ENCODE peak calls at places on chromosomes 11 and 22, in four cellular contexts. O is Panc1, Z is K562, E is HepG2. U is an unnamed sample.

GRCh38 chr11:123472236-123472935 is 42.3 kb downstream of the GRAMD1B start:
- DNase-seq in E (no peak), Z (no peak), O (no peak), U (no peak)

GRCh38 chr22:29339381-29340235 is 24.1 kb upstream of the RASL10A start:
- DNase-seq in Z (no peak), E (no peak), O (no peak), U (no peak)

GRCh38 chr11:79400717-79401330 is 40.0 kb downstream of the TENM4 start:
- DNase-seq in E (peak), O (no peak), Z (peak), U (no peak)

GRCh38 chr11:130531061-130531460 is 82.6 kb downstream of the ADAMTS15 start:
- DNase-seq in O (no peak), E (no peak), Z (no peak), U (no peak)

GRCh38 chr11:128323381-128323780 is 264.0 kb downstream of the ETS1 start:
- DNase-seq in O (no peak), Z (no peak), E (no peak), U (no peak)

GRCh38 chr11:108872781-108873291 is 208.0 kb downstream of the DDX10 start:
- DNase-seq in O (no peak), E (no peak), Z (no peak), U (no peak)

GRCh38 chr11:67120881-67121710 is 2.0 kb downstream of the KDM2A start:
- DNase-seq in Z (no peak), O (peak), E (no peak), U (no peak)

GRCh38 chr22:49586244-49586748 is 241.4 kb downstream of the BRD1 start:
- DNase-seq in E (peak), O (peak), Z (no peak), U (no peak)

GRCh38 chr11:27081056-27081455 is 40.4 kb downstream of the BBOX1 start:
- DNase-seq in O (no peak), E (no peak), Z (no peak), U (no peak)

GRCh38 chr11:130206141-130206540 is 46.6 kb downstream of the ST14 start:
- DNase-seq in Z (no peak), E (no peak), O (no peak), U (no peak)

GRCh38 chr11:2521681-2522630 is 77.1 kb downstream of the KCNQ1 start:
- DNase-seq in O (no peak), Z (no peak), E (no peak), U (no peak)

GRCh38 chr11:65476632-65477270 is 22.1 kb upstream of the MALAT1 start:
- DNase-seq in E (no peak), Z (no peak), O (no peak), U (no peak)

GRCh38 chr11:73055655-73056354 is 86.3 kb downstream of the FCHSD2 start:
- DNase-seq in E (no peak), Z (peak), O (no peak), U (no peak)

GRCh38 chr11:27795955-27796861 is 96.0 kb upstream of the BDNF start:
- DNase-seq in O (no peak), Z (no peak), E (no peak), U (no peak)

GRCh38 chr11:131659931-131660330 is 289.5 kb downstream of the NTM start:
- DNase-seq in O (no peak), E (no peak), Z (no peak), U (no peak)

GRCh38 chr11:76783901-76784813 is 1.0 kb downstream of the TSKU start:
- DNase-seq in O (no peak), Z (peak), E (peak), U (peak)

GRCh38 chr11:86574493-86575207 is 97.8 kb downstream of the ME3 start:
- DNase-seq in Z (no peak), O (no peak), E (no peak), U (no peak)

GRCh38 chr11:86091566-86091965 is 22.7 kb upstream of the PICALM start:
- DNase-seq in O (no peak), Z (no peak), E (no peak), U (no peak)

GRCh38 chr11:10605941-10606381 is 37.5 kb upstream of the LYVE1 start:
- DNase-seq in E (peak), Z (no peak), O (no peak), U (no peak)

GRCh38 chr11:38014405-38014804 is 1416.4 kb upstream of the RAG2 start:
- DNase-seq in O (no peak), Z (no peak), E (no peak), U (no peak)

GRCh38 chr11:93528757-93529639 is 14.2 kb downstream of the SMCO4 start:
- DNase-seq in O (no peak), E (no peak), Z (no peak), U (no peak)
- TF ChIP-seq TCF7L2 in O (no peak), E (no peak), Z (no peak), U (no peak)

GRCh38 chr11:35365395-35365794 is 54.0 kb downstream of the SLC1A2 start:
- DNase-seq in E (no peak), Z (no peak), O (no peak), U (no peak)

GRCh38 chr11:35364101-35364780 is 55.1 kb downstream of the SLC1A2 start:
- DNase-seq in Z (no peak), E (no peak), O (no peak), U (peak)

GRCh38 chr11:35365961-35366360 is 53.4 kb downstream of the SLC1A2 start:
- DNase-seq in O (no peak), Z (no peak), E (no peak), U (no peak)

GRCh38 chr11:35366798-35367197 is 52.6 kb downstream of the SLC1A2 start:
- DNase-seq in O (no peak), Z (no peak), E (no peak), U (no peak)

GRCh38 chr11:35367491-35367890 is 51.9 kb downstream of the SLC1A2 start:
- DNase-seq in O (no peak), E (no peak), Z (no peak), U (no peak)
- TF ChIP-seq TCF7L2 in O (no peak), E (no peak), Z (no peak), U (no peak)

DNA sequence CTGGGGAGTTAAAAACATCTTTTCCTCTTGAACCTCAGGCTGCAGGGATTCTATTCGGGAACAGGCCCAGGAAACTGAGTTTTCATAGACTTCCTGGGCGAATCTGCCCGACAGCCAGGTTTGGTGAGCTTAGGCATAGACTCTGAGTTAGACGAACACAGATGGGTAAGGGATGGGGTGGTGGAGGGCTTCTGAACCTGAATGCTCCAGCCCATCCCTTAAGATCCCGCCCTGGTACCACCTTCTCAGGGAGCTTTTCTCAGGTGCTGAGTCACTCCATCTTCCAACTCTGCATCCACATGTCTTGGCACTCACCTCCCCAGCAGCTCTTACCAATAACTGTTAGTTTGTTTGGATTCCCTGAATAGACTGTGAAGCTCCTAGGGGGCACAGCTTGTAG is 37.4 kb downstream of the MICAL2 start:
- DNase-seq in O (no peak), Z (no peak), E (no peak), U (no peak)
- TF ChIP-seq TCF7L2 in O (no peak), Z (no peak), E (no peak), U (no peak)

GRCh38 chr22:19271856-19272535 is 19.5 kb downstream of the CLTCL1 start:
- DNase-seq in E (peak), Z (no peak), O (peak), U (no peak)
- TF ChIP-seq TCF7L2 in E (no peak), Z (no peak), O (peak), U (no peak)

GRCh38 chr11:44957051-44957515 is 6.4 kb upstream of the TP53I11 start:
- DNase-seq in O (no peak), Z (peak), E (no peak), U (no peak)
- TF ChIP-seq TCF7L2 in O (no peak), Z (no peak), E (no peak), U (no peak)

GRCh38 chr11:75563501-75563977 is 1.5 kb downstream of the SERPINH1 start:
- DNase-seq in E (no peak), Z (no peak), O (no peak), U (no peak)

GRCh38 chr11:75565916-75566762 is 4.1 kb downstream of the SERPINH1 start:
- DNase-seq in O (no peak), E (no peak), Z (no peak), U (no peak)

GRCh38 chr11:75563978-75564552 is 2.0 kb downstream of the SERPINH1 start:
- DNase-seq in Z (peak), E (peak), O (no peak), U (no peak)

GRCh38 chr11:75566763-75567279 is 4.8 kb downstream of the SERPINH1 start:
- DNase-seq in O (no peak), E (no peak), Z (no peak), U (no peak)

DNA sequence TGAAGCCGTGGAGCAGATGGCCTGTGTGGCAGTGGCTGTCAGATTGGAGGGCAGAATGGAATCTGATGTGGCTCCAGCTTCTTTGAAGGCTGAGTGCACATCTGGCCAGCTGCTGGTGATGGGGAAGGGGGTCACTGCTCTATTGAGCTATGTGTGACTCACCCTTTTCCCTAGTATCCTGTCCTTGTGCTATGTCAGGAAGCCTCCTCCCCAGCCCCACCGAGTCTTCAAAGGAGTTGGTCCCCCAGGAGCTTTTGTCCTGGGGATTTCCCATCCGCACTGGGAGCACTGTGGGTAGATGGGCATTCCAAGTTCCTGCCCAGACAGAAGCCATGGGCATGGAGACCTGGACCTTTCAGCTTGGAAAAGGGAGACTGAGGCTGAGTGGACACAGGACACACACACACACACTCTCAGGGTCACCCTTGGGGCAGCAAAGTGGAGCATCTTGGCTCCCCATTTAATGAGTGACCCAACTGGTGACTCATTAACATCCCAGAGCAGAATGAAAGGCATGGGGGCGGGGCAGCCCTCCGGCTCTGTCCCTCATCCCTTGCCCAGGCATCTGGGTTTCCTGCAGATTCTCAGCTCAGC is 3.3 kb downstream of the SERPINH1 start:
- DNase-seq in E (peak), O (no peak), Z (no peak), U (no peak)
- TF ChIP-seq TCF7L2 in E (no peak), O (no peak), Z (no peak), U (peak)

DNA sequence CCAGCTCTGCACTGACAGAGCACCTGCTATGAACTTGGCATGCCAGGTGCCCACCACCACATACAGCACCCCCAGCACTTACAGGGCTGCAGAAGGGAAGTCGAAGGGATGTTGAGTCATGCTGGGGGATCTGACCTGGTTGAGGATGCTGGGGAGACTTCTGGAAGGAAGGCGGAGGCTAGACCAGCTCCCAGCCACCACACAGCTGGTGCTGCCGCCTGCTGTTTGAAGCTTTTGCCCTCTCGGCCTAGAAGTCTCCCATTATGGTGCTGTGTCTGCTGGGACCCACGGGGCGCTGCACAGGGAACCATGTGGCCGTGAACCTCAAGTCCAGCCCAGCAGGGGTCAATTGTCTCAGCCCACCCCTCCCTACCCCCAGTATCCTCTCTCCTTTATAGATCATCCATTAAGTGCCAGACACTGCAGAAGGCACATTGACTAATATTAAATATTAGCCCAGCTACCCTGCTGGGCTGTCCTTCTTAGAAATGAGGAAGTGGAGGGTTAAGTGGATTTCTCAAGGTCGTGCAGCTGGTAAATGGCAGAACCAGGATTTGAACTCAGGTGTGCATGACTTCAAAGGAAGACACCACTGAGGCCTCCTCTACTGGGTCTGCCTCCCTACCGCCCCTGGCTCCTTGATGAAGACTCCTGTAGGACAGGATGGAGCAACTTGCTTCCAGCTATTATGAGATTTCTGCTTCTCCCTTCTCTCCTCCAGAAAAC is 49.7 kb downstream of the CYTH4 start:
- DNase-seq in E (no peak), O (no peak), Z (no peak), U (no peak)
- TF ChIP-seq TCF7L2 in E (no peak), O (no peak), Z (no peak), U (peak)

DNA sequence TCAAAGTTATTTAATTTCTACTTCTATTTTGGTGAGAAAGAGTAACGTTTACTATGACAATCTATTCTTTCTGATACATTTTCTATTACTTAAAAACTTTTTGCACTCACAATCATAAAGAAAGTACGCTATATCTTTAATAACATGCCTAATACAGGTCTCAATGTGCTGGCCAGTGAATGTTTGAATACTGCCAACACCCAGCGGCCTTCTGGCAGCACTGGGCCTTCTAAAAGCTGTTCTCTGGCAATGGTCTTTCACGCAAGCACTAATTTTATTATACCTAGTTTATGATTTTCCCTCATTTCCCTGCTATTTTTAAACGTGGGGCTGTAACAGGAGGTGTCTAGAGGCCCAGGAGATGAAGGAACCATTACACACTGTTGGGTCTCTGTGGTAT is 349.8 kb upstream of the PITPNB start:
- DNase-seq in Z (no peak), E (no peak), O (no peak), U (no peak)
- TF ChIP-seq TCF7L2 in Z (no peak), E (no peak), O (no peak), U (no peak)

DNA sequence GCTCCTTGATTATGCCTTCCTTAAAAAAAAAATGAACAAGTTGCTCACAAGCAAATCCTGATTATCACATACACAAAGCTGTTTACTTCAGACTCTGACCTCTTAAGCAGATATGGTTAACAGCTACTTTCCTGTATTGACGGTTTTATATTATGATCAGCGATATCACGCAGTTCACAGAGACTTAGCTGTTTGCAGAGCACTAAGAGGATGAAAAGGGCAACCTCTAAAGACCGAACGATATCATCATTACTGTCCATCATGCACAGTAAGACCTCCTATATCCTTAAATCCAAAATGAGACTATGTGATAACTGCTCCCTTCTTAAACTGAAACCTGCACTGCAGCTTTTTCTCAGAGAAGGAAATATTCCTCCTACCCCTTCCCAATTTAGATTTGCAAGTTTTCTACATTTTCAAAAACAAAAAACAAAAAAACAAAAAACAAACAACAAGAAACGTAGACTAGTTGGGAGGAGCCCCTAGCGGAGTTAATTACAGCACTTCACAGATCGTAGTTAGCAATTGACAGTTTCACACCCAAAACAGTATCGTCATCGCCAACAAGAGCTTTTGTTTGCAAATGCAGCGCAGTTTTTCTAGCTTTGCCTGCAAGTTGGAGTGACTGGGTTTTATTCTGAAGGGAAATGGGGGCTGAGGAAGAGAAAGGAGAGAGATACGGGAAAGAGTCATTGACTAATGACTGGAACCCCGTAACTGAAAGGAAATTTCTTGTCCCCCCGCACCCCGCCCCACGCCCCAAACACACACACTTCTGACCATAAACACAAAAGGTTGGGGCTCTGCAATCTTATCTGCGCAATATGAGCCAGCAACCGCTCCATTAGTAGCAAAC is 1.2 kb downstream of the DDX6 start:
- DNase-seq in Z (peak), O (no peak), E (no peak), U (no peak)
- TF ChIP-seq TCF7L2 in Z (no peak), O (no peak), E (no peak), U (no peak)